ENCODE peak calls at places on chromosomes 4 and X, in seven cellular contexts. W is cardiac fibroblast, P is psoas muscle, B is cardiac muscle cell, L is fibroblast of villous mesenchyme, M is sigmoid colon, R is astrocyte. J is an unnamed sample.

GRCh38 chrX:72305286-72306084 is at the start of gene CITED1:
- DNase-seq in W (no peak), P (no peak), B (no peak), L (no peak), M (no peak), R (no peak), J (no peak)

GRCh38 chr4:64417974-64418373 is 8.7 kb upstream of the TECRL start:
- DNase-seq in W (no peak), P (no peak), B (peak), L (no peak), M (no peak), R (peak), J (peak)

GRCh38 chr4:112933790-112934189 is 115.7 kb upstream of the ANK2 start:
- DNase-seq in W (no peak), P (no peak), B (no peak), L (no peak), M (no peak), R (no peak), J (no peak)

GRCh38 chr4:95537967-95538485 is 10.7 kb downstream of the UNC5C start:
- DNase-seq in W (peak), P (no peak), B (no peak), L (peak), M (no peak), R (no peak), J (no peak)

GRCh38 chrX:46630141-46630540 is 56.6 kb downstream of the CHST7 start:
- DNase-seq in W (peak), P (no peak), B (no peak), L (peak), M (no peak), R (peak), J (no peak)

GRCh38 chrX:150573702-150574101 is 5.3 kb downstream of the MTM1 start:
- DNase-seq in W (no peak), P (no peak), B (no peak), L (no peak), M (no peak), R (no peak), J (no peak)

GRCh38 chrX:49754238-49754857 is 58.6 kb upstream of the PAGE1 start:
- DNase-seq in W (peak), P (peak), B (peak), L (peak), M (peak), R (peak), J (peak)

GRCh38 chr4:15145709-15146108 is 143.4 kb downstream of the CPEB2 start:
- DNase-seq in W (no peak), P (no peak), B (no peak), L (no peak), M (no peak), R (no peak), J (no peak)

GRCh38 chr4:55216871-55217635 is 91.7 kb upstream of the KDR start:
- DNase-seq in W (peak), P (no peak), B (no peak), L (no peak), M (no peak), R (no peak), J (peak)

GRCh38 chrX:107711521-107712041 is 64.0 kb downstream of the TSC22D3 start:
- DNase-seq in W (peak), P (no peak), B (peak), L (peak), M (peak), R (no peak), J (peak)

GRCh38 chrX:56797966-56798711 is 69.1 kb downstream of the NBDY start:
- DNase-seq in W (peak), P (no peak), B (peak), L (peak), M (peak), R (peak), J (peak)

GRCh38 chr4:125016892-125017299 is 297.9 kb upstream of the FAT4 start:
- DNase-seq in W (no peak), P (no peak), B (no peak), L (no peak), M (no peak), R (no peak), J (peak)

GRCh38 chr4:125021189-125021588 is 293.6 kb upstream of the FAT4 start:
- DNase-seq in W (peak), P (no peak), B (no peak), L (no peak), M (no peak), R (no peak), J (no peak)

GRCh38 chr4:125022855-125023501 is 291.8 kb upstream of the FAT4 start:
- DNase-seq in W (no peak), P (no peak), B (no peak), L (no peak), M (no peak), R (no peak), J (no peak)

GRCh38 chr4:125020089-125021034 is 294.4 kb upstream of the FAT4 start:
- DNase-seq in W (no peak), P (no peak), B (no peak), L (no peak), M (no peak), R (no peak), J (no peak)
- H3K4me3 ChIP-seq in W (no peak), P (no peak), B (no peak), L (no peak), M (no peak), R (no peak), J (no peak)

DNA sequence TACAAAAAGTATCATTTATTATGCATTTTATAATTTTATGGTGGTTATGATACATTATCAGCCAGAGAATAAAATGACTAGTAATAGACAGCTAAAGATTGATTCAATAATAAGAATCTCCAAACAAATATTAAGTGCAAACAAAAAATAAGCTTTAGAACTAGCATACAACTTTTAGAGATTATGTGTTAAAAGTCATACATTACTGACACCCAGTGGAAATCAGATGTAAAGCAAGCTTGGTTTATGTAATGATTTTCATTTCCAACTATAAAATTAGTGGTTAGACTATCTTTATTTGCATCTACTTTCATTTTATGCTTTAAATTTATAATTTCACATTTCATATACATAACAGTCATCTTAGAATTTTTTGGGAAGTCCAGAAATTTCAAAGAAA is 57.7 kb downstream of the IL13RA2 start:
- DNase-seq in W (peak), P (no peak), B (peak), L (peak), M (no peak), R (peak), J (peak)
- TF ChIP-seq CTCF in W (no peak), P (peak), B (peak), L (peak), M (peak), R (peak), J (peak)

GRCh38 chr4:47494124-47494430 is 9.0 kb downstream of the ATP10D start:
- DNase-seq in W (no peak), P (no peak), B (no peak), L (no peak), M (no peak), R (no peak), J (no peak)

GRCh38 chr4:47488706-47489105 is 3.6 kb downstream of the ATP10D start:
- DNase-seq in W (no peak), P (no peak), B (no peak), L (no peak), M (no peak), R (no peak), J (no peak)

GRCh38 chr4:47486306-47486705 is 1.2 kb downstream of the ATP10D start:
- DNase-seq in W (peak), P (no peak), B (peak), L (peak), M (no peak), R (no peak), J (peak)

GRCh38 chr4:47493238-47494123 is 8.4 kb downstream of the ATP10D start:
- DNase-seq in W (no peak), P (no peak), B (no peak), L (no peak), M (no peak), R (no peak), J (no peak)

GRCh38 chr4:47490550-47490949 is 5.5 kb downstream of the ATP10D start:
- DNase-seq in W (peak), P (no peak), B (peak), L (peak), M (no peak), R (peak), J (peak)
- H3K4me3 ChIP-seq in W (no peak), P (no peak), B (no peak), L (no peak), M (no peak), R (no peak), J (no peak)

DNA sequence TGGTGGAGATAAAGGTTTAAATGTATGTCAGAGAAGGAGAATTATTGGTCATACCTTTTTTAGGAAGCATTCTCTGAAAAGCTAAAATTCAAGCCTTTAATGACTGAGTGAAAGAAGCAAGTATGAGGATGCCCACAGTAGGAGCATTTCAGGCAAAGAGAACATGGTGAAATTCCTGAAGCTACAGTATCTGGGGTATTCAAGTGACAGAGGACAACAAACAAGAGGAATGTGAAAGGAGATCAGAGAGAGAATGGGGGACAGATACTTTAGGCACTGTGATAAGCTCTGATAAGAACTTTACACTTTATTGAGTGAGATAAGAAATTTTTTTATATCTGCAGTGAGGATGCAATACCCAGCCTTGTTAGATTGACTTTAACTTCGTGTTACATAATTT is 621.3 kb upstream of the AGA start:
- DNase-seq in W (no peak), P (no peak), B (no peak), L (no peak), M (no peak), R (no peak), J (no peak)
- TF ChIP-seq CTCF in W (no peak), P (no peak), B (no peak), L (no peak), M (no peak), R (no peak), J (no peak)

GRCh38 chr4:89615056-89615455 is 221.9 kb downstream of the SNCA start:
- DNase-seq in W (no peak), P (no peak), B (no peak), L (no peak), M (no peak), R (no peak), J (no peak)

GRCh38 chr4:89616382-89616781 is 220.6 kb downstream of the SNCA start:
- DNase-seq in W (no peak), P (no peak), B (no peak), L (no peak), M (no peak), R (no peak), J (no peak)

GRCh38 chr4:89617256-89617655 is 219.7 kb downstream of the SNCA start:
- DNase-seq in W (no peak), P (no peak), B (no peak), L (no peak), M (no peak), R (peak), J (no peak)

GRCh38 chr4:89610236-89610635 is 226.7 kb downstream of the SNCA start:
- DNase-seq in W (no peak), P (no peak), B (no peak), L (no peak), M (no peak), R (no peak), J (no peak)

DNA sequence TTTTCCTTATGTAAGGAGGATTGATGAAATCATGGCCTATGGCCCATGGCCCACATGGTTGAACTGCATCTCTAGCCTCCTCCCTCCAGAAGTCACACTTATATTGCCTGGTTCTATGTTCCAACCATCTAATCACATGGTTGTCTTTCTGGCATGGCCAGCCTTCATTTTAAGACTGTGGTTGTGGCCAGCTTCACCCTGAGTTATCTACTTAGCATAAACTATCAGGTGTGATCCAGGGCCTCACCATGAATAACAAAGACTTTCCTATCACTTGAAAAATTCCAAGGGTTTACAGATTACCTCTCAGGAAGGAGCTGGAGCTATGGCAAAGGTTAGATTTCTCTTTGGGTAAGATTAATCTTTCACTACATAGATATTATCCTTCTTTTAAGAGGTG is 222.8 kb downstream of the SNCA start:
- DNase-seq in W (no peak), P (no peak), B (no peak), L (no peak), M (no peak), R (no peak), J (no peak)
- H3K4me3 ChIP-seq in W (no peak), P (no peak), B (no peak), L (no peak), M (no peak), R (no peak), J (no peak)

DNA sequence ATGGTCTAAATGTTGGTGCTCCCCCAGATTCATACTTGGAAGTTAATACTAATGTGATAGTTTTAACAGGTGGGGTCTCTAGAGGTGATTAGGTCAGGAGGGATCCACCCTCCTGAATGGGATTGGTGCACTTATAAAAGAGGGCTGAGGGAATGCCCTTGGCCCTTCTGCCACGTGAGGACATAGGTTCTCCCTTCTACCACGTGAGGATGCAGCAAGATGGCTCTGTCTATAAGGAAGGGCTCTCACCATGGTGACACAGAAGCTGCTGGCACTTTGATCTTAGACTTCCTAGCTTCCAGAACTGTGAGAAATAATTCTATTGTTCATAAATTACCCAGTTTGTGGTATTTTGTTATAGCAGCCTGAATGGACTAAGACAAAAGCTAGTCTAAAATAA is 1.1 kb downstream of the AADAT start:
- DNase-seq in W (no peak), P (no peak), B (no peak), L (no peak), M (no peak), R (no peak), J (no peak)
- TF ChIP-seq CTCF in W (no peak), P (no peak), B (no peak), L (no peak), M (no peak), R (no peak), J (no peak)

DNA sequence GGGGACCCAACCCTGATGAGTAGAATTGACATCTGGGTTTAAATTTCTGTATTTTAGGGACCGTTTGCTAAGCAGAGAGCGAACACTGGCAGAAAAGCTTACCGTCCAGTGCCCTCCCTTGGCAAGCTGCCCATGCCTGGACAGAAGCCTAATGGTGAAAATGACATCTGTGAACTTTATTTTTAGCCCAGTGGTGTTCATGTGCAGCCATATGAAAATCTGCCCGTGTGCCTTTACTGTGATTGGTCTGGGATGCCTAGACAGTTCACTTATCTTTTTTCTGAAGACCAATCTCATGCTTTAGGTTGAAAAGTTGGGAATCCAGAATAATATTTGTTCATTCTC is 1.1 kb downstream of the STBD1 start:
- DNase-seq in W (peak), P (peak), B (no peak), L (no peak), M (no peak), R (no peak), J (no peak)
- H3K4me3 ChIP-seq in W (peak), P (peak), B (peak), L (peak), M (peak), R (no peak), J (peak)

DNA sequence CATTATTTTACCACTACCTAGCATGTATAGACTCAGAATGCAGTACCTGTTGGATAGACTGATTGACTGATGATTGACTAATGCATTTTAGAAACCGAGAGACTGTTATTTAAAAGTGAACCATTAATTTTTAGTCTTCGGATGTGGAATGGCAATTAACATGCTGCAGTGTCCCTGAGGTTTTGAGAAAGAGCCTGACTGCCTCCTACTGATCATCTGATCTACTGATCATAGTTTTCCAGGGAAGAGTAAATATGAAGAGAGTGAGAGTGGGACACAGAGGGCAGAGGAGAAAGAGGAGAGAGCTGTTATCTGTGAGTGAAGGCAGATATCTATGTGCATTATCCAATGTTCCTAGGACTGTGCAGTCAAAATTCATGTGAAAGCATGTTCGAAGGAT is 764.8 kb downstream of the TRIML1 start:
- DNase-seq in W (peak), P (no peak), B (no peak), L (no peak), M (no peak), R (no peak), J (no peak)
- TF ChIP-seq CTCF in W (no peak), P (no peak), B (no peak), L (peak), M (no peak), R (no peak), J (no peak)

J was measured in fibroblast of pulmonary artery.